ENCODE peak calls at places on chromosomes 1 and 21, in six cellular contexts. One of them, this sample, is unnamed. For H3K4me1, the result is how much of the 10 kb centered on the place peaks cover.

GRCh38 chr1:204294371-204294770 is 65.4 kb downstream of the PLEKHA6 start:
- DNase-seq in IMR-90: peak
- DNase-seq in neuronal stem cell: no peak
- DNase-seq in H9: no peak
- DNase-seq in mesenchymal stem cell: peak
- DNase-seq in H1: no peak
- DNase-seq in this sample: peak

GRCh38 chr1:108016451-108016920 is 51.5 kb upstream of the VAV3 start:
- DNase-seq in IMR-90: no peak
- DNase-seq in neuronal stem cell: no peak
- DNase-seq in H9: no peak
- DNase-seq in mesenchymal stem cell: peak
- DNase-seq in H1: no peak
- DNase-seq in this sample: peak

GRCh38 chr1:154171880-154172279 is 17.0 kb upstream of the NUP210L start:
- DNase-seq in IMR-90: no peak
- DNase-seq in neuronal stem cell: no peak
- DNase-seq in H9: no peak
- DNase-seq in mesenchymal stem cell: no peak
- DNase-seq in H1: no peak
- DNase-seq in this sample: no peak

GRCh38 chr21:43337901-43338655 is 88.9 kb downstream of the SIK1 start:
- DNase-seq in IMR-90: no peak
- DNase-seq in neuronal stem cell: no peak
- DNase-seq in H9: no peak
- DNase-seq in mesenchymal stem cell: no peak
- DNase-seq in H1: no peak
- DNase-seq in this sample: no peak

GRCh38 chr21:44298301-44298700 is 1.6 kb upstream of the PFKL start:
- DNase-seq in IMR-90: peak
- DNase-seq in neuronal stem cell: no peak
- DNase-seq in H9: no peak
- DNase-seq in mesenchymal stem cell: no peak
- DNase-seq in H1: no peak
- DNase-seq in this sample: no peak

GRCh38 chr1:50272923-50273322 is 150.3 kb downstream of the DMRTA2 start:
- DNase-seq in IMR-90: no peak
- DNase-seq in neuronal stem cell: no peak
- DNase-seq in H9: no peak
- DNase-seq in mesenchymal stem cell: no peak
- DNase-seq in H1: no peak
- DNase-seq in this sample: peak

GRCh38 chr1:42993631-42994121 is 35.0 kb upstream of the SLC2A1 start:
- DNase-seq in IMR-90: no peak
- DNase-seq in neuronal stem cell: no peak
- DNase-seq in H9: no peak
- DNase-seq in mesenchymal stem cell: no peak
- DNase-seq in H1: no peak
- DNase-seq in this sample: peak

GRCh38 chr1:175508320-175509110 is 234.9 kb downstream of the TNR start:
- DNase-seq in IMR-90: no peak
- DNase-seq in neuronal stem cell: no peak
- DNase-seq in H9: no peak
- DNase-seq in mesenchymal stem cell: peak
- DNase-seq in H1: no peak
- DNase-seq in this sample: no peak

GRCh38 chr21:43004926-43005325 is 30.6 kb downstream of the PKNOX1 start:
- DNase-seq in IMR-90: no peak
- DNase-seq in neuronal stem cell: no peak
- DNase-seq in H9: no peak
- DNase-seq in mesenchymal stem cell: no peak
- DNase-seq in H1: no peak
- DNase-seq in this sample: no peak

GRCh38 chr21:34889537-34890257 is 159.4 kb downstream of the RUNX1 start:
- DNase-seq in IMR-90: peak
- DNase-seq in neuronal stem cell: no peak
- DNase-seq in H9: peak
- DNase-seq in mesenchymal stem cell: peak
- DNase-seq in H1: peak
- DNase-seq in this sample: peak

GRCh38 chr1:27000092-27000816 is 6.8 kb downstream of the TRNP1 start:
- DNase-seq in IMR-90: no peak
- DNase-seq in neuronal stem cell: no peak
- DNase-seq in H9: no peak
- DNase-seq in mesenchymal stem cell: no peak
- DNase-seq in H1: no peak
- DNase-seq in this sample: peak

GRCh38 chr1:109252893-109253802 is 3.8 kb downstream of the CELSR2 start:
- DNase-seq in IMR-90: no peak
- DNase-seq in neuronal stem cell: no peak
- DNase-seq in H9: no peak
- DNase-seq in mesenchymal stem cell: no peak
- DNase-seq in H1: no peak
- DNase-seq in this sample: no peak

GRCh38 chr1:206912445-206913095 is 9.2 kb downstream of the FCMR start:
- DNase-seq in IMR-90: peak
- DNase-seq in neuronal stem cell: peak
- DNase-seq in H9: peak
- DNase-seq in mesenchymal stem cell: peak
- DNase-seq in H1: peak
- DNase-seq in this sample: peak

GRCh38 chr1:214857716-214858115 is 224.8 kb upstream of the KCNK2 start:
- DNase-seq in IMR-90: no peak
- DNase-seq in neuronal stem cell: no peak
- DNase-seq in H9: no peak
- DNase-seq in mesenchymal stem cell: peak
- DNase-seq in H1: no peak
- DNase-seq in this sample: no peak

GRCh38 chr1:64663654-64664053 is 81.2 kb upstream of the RAVER2 start:
- DNase-seq in IMR-90: peak
- DNase-seq in neuronal stem cell: peak
- DNase-seq in H9: peak
- DNase-seq in mesenchymal stem cell: peak
- DNase-seq in H1: peak
- DNase-seq in this sample: peak

GRCh38 chr1:109850194-109850593 is 60.5 kb upstream of the CSF1 start:
- DNase-seq in IMR-90: no peak
- DNase-seq in neuronal stem cell: no peak
- DNase-seq in H9: no peak
- DNase-seq in mesenchymal stem cell: no peak
- DNase-seq in H1: peak
- DNase-seq in this sample: no peak

GRCh38 chr1:236067854-236068454 is 3.1 kb upstream of the NID1 start:
- DNase-seq in IMR-90: peak
- DNase-seq in neuronal stem cell: no peak
- DNase-seq in H9: no peak
- DNase-seq in mesenchymal stem cell: peak
- DNase-seq in H1: no peak
- DNase-seq in this sample: no peak

GRCh38 chr1:247669225-247669624 is 10.3 kb downstream of the OR13G1 start:
- DNase-seq in IMR-90: no peak
- DNase-seq in neuronal stem cell: no peak
- DNase-seq in H9: no peak
- DNase-seq in mesenchymal stem cell: no peak
- DNase-seq in H1: no peak
- DNase-seq in this sample: no peak

GRCh38 chr1:204523605-204524215 is 7.5 kb downstream of the MDM4 start:
- DNase-seq in IMR-90: no peak
- DNase-seq in neuronal stem cell: no peak
- DNase-seq in H9: peak
- DNase-seq in mesenchymal stem cell: no peak
- DNase-seq in H1: no peak
- DNase-seq in this sample: peak

GRCh38 chr1:30179942-30180543 is 543.3 kb downstream of the MATN1 start:
- DNase-seq in IMR-90: no peak
- DNase-seq in neuronal stem cell: no peak
- DNase-seq in H9: no peak
- DNase-seq in mesenchymal stem cell: no peak
- DNase-seq in H1: no peak
- DNase-seq in this sample: peak

GRCh38 chr1:229114781-229115417 is 156.0 kb upstream of the RAB4A start:
- DNase-seq in IMR-90: peak
- DNase-seq in neuronal stem cell: no peak
- DNase-seq in H9: peak
- DNase-seq in mesenchymal stem cell: peak
- DNase-seq in H1: no peak
- DNase-seq in this sample: peak

GRCh38 chr1:39927538-39927937 is 25.8 kb upstream of the MYCL start:
- DNase-seq in IMR-90: no peak
- DNase-seq in neuronal stem cell: no peak
- DNase-seq in H9: no peak
- DNase-seq in mesenchymal stem cell: no peak
- DNase-seq in H1: no peak
- DNase-seq in this sample: no peak

GRCh38 chr21:34367320-34367935 is 3.6 kb downstream of the KCNE2 start:
- DNase-seq in IMR-90: peak
- DNase-seq in neuronal stem cell: no peak
- DNase-seq in H9: peak
- DNase-seq in mesenchymal stem cell: peak
- DNase-seq in H1: peak
- DNase-seq in this sample: peak

GRCh38 chr1:175172503-175172902 is 20.1 kb downstream of the KIAA0040 start:
- DNase-seq in IMR-90: no peak
- DNase-seq in neuronal stem cell: no peak
- DNase-seq in H9: no peak
- DNase-seq in mesenchymal stem cell: no peak
- DNase-seq in H1: no peak
- DNase-seq in this sample: no peak

GRCh38 chr1:34331527-34331926 is 154.8 kb downstream of the C1orf94 start:
- DNase-seq in IMR-90: no peak
- DNase-seq in neuronal stem cell: no peak
- DNase-seq in H9: no peak
- DNase-seq in mesenchymal stem cell: no peak
- DNase-seq in H1: no peak
- DNase-seq in this sample: no peak

GRCh38 chr1:10682449-10683365 is 113.7 kb downstream of the CASZ1 start:
- DNase-seq in IMR-90: no peak
- DNase-seq in neuronal stem cell: no peak
- DNase-seq in H9: no peak
- DNase-seq in mesenchymal stem cell: peak
- DNase-seq in H1: no peak
- DNase-seq in this sample: peak

GRCh38 chr1:106584127-106584526 is 472.3 kb upstream of the PRMT6 start:
- DNase-seq in IMR-90: no peak
- DNase-seq in neuronal stem cell: no peak
- DNase-seq in H9: no peak
- DNase-seq in mesenchymal stem cell: no peak
- DNase-seq in H1: no peak
- DNase-seq in this sample: no peak

GRCh38 chr1:27388337-27389005 is 4.0 kb upstream of the GPR3 start:
- DNase-seq in IMR-90: no peak
- DNase-seq in neuronal stem cell: no peak
- DNase-seq in H9: peak
- DNase-seq in mesenchymal stem cell: peak
- DNase-seq in H1: peak
- DNase-seq in this sample: peak

GRCh38 chr1:66207484-66207883 is 326.5 kb upstream of the SGIP1 start:
- DNase-seq in IMR-90: peak
- DNase-seq in neuronal stem cell: no peak
- DNase-seq in H9: no peak
- DNase-seq in mesenchymal stem cell: peak
- DNase-seq in H1: no peak
- DNase-seq in this sample: no peak

GRCh38 chr21:36388835-36389234 is 3.6 kb downstream of the CHAF1B start:
- DNase-seq in IMR-90: peak
- DNase-seq in neuronal stem cell: no peak
- DNase-seq in H9: peak
- DNase-seq in mesenchymal stem cell: peak
- DNase-seq in H1: no peak
- DNase-seq in this sample: peak

GRCh38 chr1:32915766-32916455 is 14.7 kb upstream of the TMEM54 start:
- DNase-seq in IMR-90: peak
- DNase-seq in neuronal stem cell: no peak
- DNase-seq in H9: no peak
- DNase-seq in mesenchymal stem cell: no peak
- DNase-seq in H1: no peak
- DNase-seq in this sample: no peak
- H3K4me1 ChIP-seq in IMR-90: under half
- H3K4me1 ChIP-seq in neuronal stem cell: under half
- H3K4me1 ChIP-seq in H9: under half
- H3K4me1 ChIP-seq in mesenchymal stem cell: under half
- H3K4me1 ChIP-seq in H1: under half
- H3K4me1 ChIP-seq in this sample: under half

DNA sequence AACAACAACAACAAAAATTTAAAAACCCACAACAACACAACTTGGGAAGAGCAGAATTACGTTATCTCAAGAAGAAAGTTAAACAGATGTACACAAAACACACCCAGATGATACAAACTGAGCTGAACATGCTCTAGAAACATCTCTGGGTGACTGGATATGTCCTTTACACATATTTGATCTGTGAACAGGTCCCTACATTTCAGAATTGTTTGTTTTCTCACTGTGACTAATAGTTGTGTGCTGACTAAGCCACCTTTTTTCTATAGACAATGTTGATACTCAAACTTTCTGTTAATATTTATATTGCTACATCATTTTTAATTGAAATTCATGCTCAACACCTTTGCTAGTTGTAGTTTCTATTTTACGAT is 994 bp upstream of the F11R start:
- DNase-seq in IMR-90: peak
- DNase-seq in neuronal stem cell: no peak
- DNase-seq in H9: no peak
- DNase-seq in mesenchymal stem cell: no peak
- DNase-seq in H1: no peak
- DNase-seq in this sample: no peak
- H3K18ac ChIP-seq in IMR-90: no peak
- H3K18ac ChIP-seq in neuronal stem cell: no peak
- H3K18ac ChIP-seq in H9: no peak
- H3K18ac ChIP-seq in mesenchymal stem cell: no peak
- H3K18ac ChIP-seq in H1: no peak
- H3K18ac ChIP-seq in this sample: no peak

GRCh38 chr1:52119291-52119690 is 22.6 kb upstream of the ZFYVE9 start:
- DNase-seq in IMR-90: no peak
- DNase-seq in neuronal stem cell: no peak
- DNase-seq in H9: no peak
- DNase-seq in mesenchymal stem cell: no peak
- DNase-seq in H1: no peak
- DNase-seq in this sample: no peak
- H4K8ac ChIP-seq in IMR-90: no peak
- H4K8ac ChIP-seq in neuronal stem cell: no peak
- H4K8ac ChIP-seq in H9: no peak
- H4K8ac ChIP-seq in mesenchymal stem cell: no peak
- H4K8ac ChIP-seq in H1: no peak
- H4K8ac ChIP-seq in this sample: no peak

GRCh38 chr1:225848044-225848955 is 33.9 kb downstream of the TMEM63A start:
- DNase-seq in IMR-90: peak
- DNase-seq in neuronal stem cell: no peak
- DNase-seq in H9: peak
- DNase-seq in mesenchymal stem cell: no peak
- DNase-seq in H1: no peak
- DNase-seq in this sample: no peak
- H3K4me1 ChIP-seq in IMR-90: under half
- H3K4me1 ChIP-seq in neuronal stem cell: under half
- H3K4me1 ChIP-seq in H9: under half
- H3K4me1 ChIP-seq in mesenchymal stem cell: under half
- H3K4me1 ChIP-seq in H1: under half
- H3K4me1 ChIP-seq in this sample: under half

GRCh38 chr1:53144201-53144600 is 1.8 kb upstream of the SLC1A7 start:
- DNase-seq in IMR-90: no peak
- DNase-seq in neuronal stem cell: no peak
- DNase-seq in H9: no peak
- DNase-seq in mesenchymal stem cell: no peak
- DNase-seq in H1: no peak
- DNase-seq in this sample: no peak
- H3K18ac ChIP-seq in IMR-90: peak
- H3K18ac ChIP-seq in neuronal stem cell: no peak
- H3K18ac ChIP-seq in H9: no peak
- H3K18ac ChIP-seq in mesenchymal stem cell: no peak
- H3K18ac ChIP-seq in H1: no peak
- H3K18ac ChIP-seq in this sample: no peak